ENCODE peak calls at places on chromosome 1, in six cellular contexts. D is SJSA1, X is SK-N-SH, G is left ventricle myocardium inferior, M is esophagus squamous epithelium, A is PC-3. Q is an unnamed sample.

GRCh38 chr1:15684042-15684461 is at the start of gene PLEKHM2:
- DNase-seq in D (no peak), X (peak; percentile 93), G (peak; percentile 58), M (no peak), A (peak; percentile 49), Q (peak; percentile 36)

GRCh38 chr1:227805606-227806197 is 9.8 kb upstream of the PRSS38 start:
- DNase-seq in D (no peak), X (no peak), G (no peak), M (no peak), A (peak; percentile 100), Q (peak; percentile 96)

GRCh38 chr1:111832521-111833155 is 76.9 kb downstream of the DDX20 start:
- DNase-seq in D (no peak), X (no peak), G (no peak), M (no peak), A (no peak), Q (no peak)

GRCh38 chr1:5992814-5993552 is 758 bp upstream of the NPHP4 start:
- DNase-seq in D (no peak), X (peak; percentile 83), G (no peak), M (no peak), A (peak; percentile 24), Q (no peak)

GRCh38 chr1:89598450-89599331 is 34.2 kb upstream of the LRRC8C start:
- DNase-seq in D (no peak), X (peak; percentile 55), G (no peak), M (no peak), A (peak; percentile 71), Q (no peak)

GRCh38 chr1:94899756-94900155 is 27.2 kb downstream of the CNN3 start:
- DNase-seq in D (no peak), X (no peak), G (no peak), M (no peak), A (no peak), Q (no peak)

GRCh38 chr1:241586905-241587532 is 53.1 kb downstream of the CHML start:
- DNase-seq in D (no peak), X (no peak), G (no peak), M (no peak), A (no peak), Q (no peak)

GRCh38 chr1:47725732-47726495 is 271.3 kb downstream of the TRABD2B start:
- DNase-seq in D (peak; percentile 83), X (peak; percentile 89), G (peak; percentile 73), M (no peak), A (peak; percentile 87), Q (peak; percentile 63)

GRCh38 chr1:52913537-52913936 is 8.0 kb downstream of the ECHDC2 start:
- DNase-seq in D (no peak), X (no peak), G (no peak), M (no peak), A (no peak), Q (no peak)

GRCh38 chr1:226309398-226310122 is 596 bp upstream of the LIN9 start:
- DNase-seq in D (no peak), X (no peak), G (peak; percentile 20), M (no peak), A (peak; percentile 45), Q (peak; percentile 49)

GRCh38 chr1:103514920-103515503 is 10.5 kb upstream of the RNPC3 start:
- DNase-seq in D (no peak), X (peak; percentile 9), G (no peak), M (no peak), A (peak; percentile 67), Q (no peak)

GRCh38 chr1:164794310-164794709 is 235.3 kb downstream of the PBX1 start:
- DNase-seq in D (peak; percentile 49), X (no peak), G (no peak), M (no peak), A (peak; percentile 90), Q (peak; percentile 19)

GRCh38 chr1:60970081-60970509 is 112.3 kb upstream of the NFIA start:
- DNase-seq in D (no peak), X (peak; percentile 50), G (no peak), M (no peak), A (peak; percentile 48), Q (no peak)

GRCh38 chr1:38031513-38031866 is 15.1 kb downstream of the POU3F1 start:
- DNase-seq in D (no peak), X (no peak), G (no peak), M (no peak), A (no peak), Q (no peak)

GRCh38 chr1:63448741-63449140 is 74.3 kb downstream of the ITGB3BP start:
- DNase-seq in D (no peak), X (no peak), G (no peak), M (no peak), A (no peak), Q (no peak)

GRCh38 chr1:211598514-211598913 is 19.6 kb upstream of the SLC30A1 start:
- DNase-seq in D (no peak), X (no peak), G (no peak), M (no peak), A (no peak), Q (no peak)

GRCh38 chr1:155255243-155256100 is at the start of gene ENTREP3:
- DNase-seq in D (peak; percentile 90), X (peak; percentile 97), G (peak; percentile 89), M (no peak), A (peak; percentile 83), Q (peak; percentile 91)

GRCh38 chr1:92538413-92539061 is 51.8 kb upstream of the GFI1 start:
- DNase-seq in D (no peak), X (no peak), G (no peak), M (no peak), A (peak; percentile 9), Q (no peak)

GRCh38 chr1:40315795-40316594 is 1.1 kb downstream of the COL9A2 start:
- DNase-seq in D (no peak), X (peak; percentile 71), G (no peak), M (no peak), A (no peak), Q (no peak)

GRCh38 chr1:29162476-29163138 is 19.1 kb downstream of the SRSF4 start:
- DNase-seq in D (no peak), X (no peak), G (peak; percentile 35), M (no peak), A (no peak), Q (peak; percentile 39)

GRCh38 chr1:243902100-243902499 is 52.1 kb upstream of the AKT3 start:
- DNase-seq in D (no peak), X (no peak), G (no peak), M (no peak), A (peak; percentile 58), Q (no peak)

GRCh38 chr1:11893907-11894251 is 32.3 kb downstream of the KIAA2013 start:
- DNase-seq in D (no peak), X (peak; percentile 90), G (peak; percentile 58), M (no peak), A (peak; percentile 73), Q (peak; percentile 23)

GRCh38 chr1:17895401-17895800 is 140.3 kb downstream of the ACTL8 start:
- DNase-seq in D (no peak), X (no peak), G (no peak), M (no peak), A (no peak), Q (no peak)

DNA sequence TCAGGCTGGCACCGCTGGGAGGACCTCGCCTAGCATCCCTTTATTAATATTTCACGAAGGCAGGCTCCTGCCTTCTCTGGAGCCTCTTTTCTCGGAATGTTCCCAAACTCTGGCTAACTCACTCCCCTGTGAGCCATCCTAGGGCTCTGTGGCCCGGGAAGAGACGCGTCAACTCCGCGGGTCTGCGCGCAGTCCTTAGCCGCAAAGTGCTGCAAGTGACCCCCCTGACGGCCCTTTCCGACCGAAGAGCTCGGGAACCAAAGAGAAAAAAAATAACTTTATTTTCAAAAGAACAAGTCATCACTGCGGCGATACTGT is 14.6 kb downstream of the NR5A2 start:
- DNase-seq in D (no peak), X (peak; percentile 25), G (no peak), M (no peak), A (no peak), Q (no peak)
- H3K4me3 ChIP-seq in D (no peak overlapping the region), X (no peak overlapping the region), G (peak overlapping the region; percentile 71), M (peak overlapping the region; percentile 51), A (no peak overlapping the region), Q (no peak overlapping the region)

DNA sequence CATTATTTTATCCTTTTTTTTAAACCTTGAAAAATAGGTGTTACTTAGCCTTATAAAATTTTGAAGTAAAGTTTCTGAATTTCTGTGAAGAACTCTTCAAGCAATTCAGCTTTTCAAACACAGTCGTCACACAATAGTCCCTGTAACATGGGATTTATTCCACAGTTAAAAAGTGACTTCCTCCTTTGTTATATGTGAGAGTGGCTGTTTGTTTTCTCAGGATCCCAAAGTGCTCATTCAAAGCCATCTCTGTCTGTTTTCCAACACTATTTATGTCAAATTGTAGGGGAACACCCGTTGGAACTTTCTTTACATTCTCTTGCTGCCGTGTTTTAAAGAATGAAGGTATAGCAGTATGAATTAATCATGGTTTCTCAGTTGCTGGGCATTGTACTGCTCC is 80.8 kb upstream of the GPR52 start:
- DNase-seq in D (no peak), X (no peak), G (no peak), M (no peak), A (no peak), Q (no peak)
- H3K36me3 ChIP-seq in D (no peaks in the 10 kb centered on the region), X (no peaks in the 10 kb centered on the region), G (no peaks in the 10 kb centered on the region), M (no peaks in the 10 kb centered on the region), A (no peaks in the 10 kb centered on the region), Q (no peaks in the 10 kb centered on the region)

GRCh38 chr1:39107891-39108290 is 81.7 kb downstream of the NDUFS5 start:
- DNase-seq in D (no peak), X (no peak), G (no peak), M (no peak), A (no peak), Q (no peak)
- H3K4me3 ChIP-seq in D (peak overlapping the region; percentile 95), X (peak overlapping the region; percentile 92), G (peak overlapping the region; percentile 80), M (peak overlapping the region; percentile 95), A (peak overlapping the region; percentile 86), Q (peak overlapping the region; percentile 71)

GRCh38 chr1:223733898-223734852 is 21.8 kb downstream of the CAPN2 start:
- DNase-seq in D (no peak), X (no peak), G (no peak), M (no peak), A (no peak), Q (no peak)
- H3K36me3 ChIP-seq in D (peaks cover 60% of the 10 kb centered on the region), X (peaks cover 7% of the 10 kb centered on the region), G (peaks cover under 1% of the 10 kb centered on the region), M (peaks cover 3% of the 10 kb centered on the region), A (peaks cover 50% of the 10 kb centered on the region), Q (peaks cover 55% of the 10 kb centered on the region)

DNA sequence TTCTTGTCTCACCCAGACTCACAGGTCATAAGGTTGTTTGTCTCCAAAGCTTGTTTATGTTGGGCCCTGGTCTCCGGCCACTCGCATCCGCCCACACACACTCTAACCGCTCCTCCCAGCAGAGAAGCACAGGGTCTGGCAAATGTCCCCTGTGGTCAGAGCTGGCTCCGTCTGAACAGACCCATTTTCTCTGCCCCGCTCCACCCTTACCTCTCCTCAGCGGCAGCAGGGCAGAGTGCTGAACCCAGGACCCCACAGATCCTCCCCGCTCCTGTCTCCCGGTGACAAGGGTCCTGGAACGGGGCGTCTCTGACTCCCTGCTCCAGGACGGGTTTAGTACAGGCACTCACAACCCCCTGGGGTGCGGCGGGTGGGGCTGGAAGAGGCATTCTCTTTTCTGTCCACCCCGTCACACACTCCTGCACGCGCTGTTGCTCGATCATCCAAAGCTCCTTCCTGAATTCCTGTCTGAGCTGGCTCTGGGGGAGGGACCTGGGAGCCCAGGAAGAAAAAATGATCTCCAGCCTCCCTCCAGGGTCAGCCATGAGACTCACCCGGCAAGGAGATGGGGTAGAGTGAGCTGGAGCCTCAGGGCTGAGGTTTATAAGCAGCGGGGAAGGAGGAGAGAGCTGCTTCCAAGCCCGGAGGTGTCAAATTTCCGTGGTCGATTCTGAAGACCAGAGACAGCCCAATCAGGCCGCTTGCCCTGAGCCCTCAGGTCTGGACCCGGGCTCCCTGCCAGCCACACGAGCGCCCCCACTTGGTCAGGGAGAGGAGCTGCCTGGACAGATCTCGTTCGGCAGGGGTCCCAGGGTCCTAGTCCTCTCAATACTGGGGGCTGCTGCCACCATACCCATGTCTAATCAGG is at the start of gene S100A13:
- DNase-seq in D (peak; percentile 91), X (no peak), G (peak; percentile 72), M (no peak), A (peak; percentile 97), Q (peak; percentile 96)
- H3K4me3 ChIP-seq in D (peak within 1 kb of the TSS; percentile 41), X (no peak within 1 kb of the TSS), G (peak within 1 kb of the TSS; percentile 66), M (peak within 1 kb of the TSS; percentile 57), A (peak within 1 kb of the TSS; percentile 84), Q (peak within 1 kb of the TSS; percentile 56)